ENCODE peak calls at places on chromosomes 1 and 21, in ten cellular contexts. One of them, this sample, is unnamed.

GRCh38 chr1:233636503-233636877 is 22.6 kb downstream of the KCNK1 start:
- DNase-seq in fibroblast of lung: no peak
- DNase-seq in kidney epithelial cell: no peak
- DNase-seq in HFF-Myc: no peak
- DNase-seq in heart left ventricle: no peak
- DNase-seq in cardiac muscle cell: no peak
- DNase-seq in stomach: no peak
- DNase-seq in AG04450: no peak
- DNase-seq in lower lobe of right lung: no peak
- DNase-seq in lower leg skin: no peak
- DNase-seq in this sample: no peak

GRCh38 chr1:25711555-25712298 is 88.3 kb upstream of the SELENON start:
- DNase-seq in lower lobe of right lung: peak
- DNase-seq in AG04450: peak
- DNase-seq in lower leg skin: no peak
- DNase-seq in kidney epithelial cell: no peak
- DNase-seq in HFF-Myc: no peak
- DNase-seq in cardiac muscle cell: no peak
- DNase-seq in stomach: no peak
- DNase-seq in heart left ventricle: no peak
- DNase-seq in fibroblast of lung: peak
- DNase-seq in this sample: no peak

GRCh38 chr1:89844236-89844807 is 23.5 kb downstream of the LRRC8D start:
- DNase-seq in kidney epithelial cell: no peak
- DNase-seq in stomach: no peak
- DNase-seq in heart left ventricle: no peak
- DNase-seq in lower lobe of right lung: no peak
- DNase-seq in fibroblast of lung: peak
- DNase-seq in AG04450: no peak
- DNase-seq in lower leg skin: no peak
- DNase-seq in HFF-Myc: no peak
- DNase-seq in cardiac muscle cell: no peak
- DNase-seq in this sample: no peak

GRCh38 chr1:30816211-30817082 is 58.9 kb upstream of the LAPTM5 start:
- DNase-seq in lower lobe of right lung: no peak
- DNase-seq in lower leg skin: no peak
- DNase-seq in AG04450: peak
- DNase-seq in HFF-Myc: peak
- DNase-seq in stomach: no peak
- DNase-seq in cardiac muscle cell: peak
- DNase-seq in heart left ventricle: peak
- DNase-seq in fibroblast of lung: peak
- DNase-seq in kidney epithelial cell: peak
- DNase-seq in this sample: peak

GRCh38 chr1:47630346-47630745 is 192.5 kb downstream of the FOXD2 start:
- DNase-seq in AG04450: no peak
- DNase-seq in stomach: no peak
- DNase-seq in fibroblast of lung: no peak
- DNase-seq in lower lobe of right lung: no peak
- DNase-seq in HFF-Myc: no peak
- DNase-seq in kidney epithelial cell: no peak
- DNase-seq in cardiac muscle cell: no peak
- DNase-seq in heart left ventricle: no peak
- DNase-seq in lower leg skin: peak
- DNase-seq in this sample: no peak

GRCh38 chr1:32334274-32334861 is 1.7 kb downstream of the MARCKSL1 start:
- DNase-seq in cardiac muscle cell: no peak
- DNase-seq in AG04450: no peak
- DNase-seq in heart left ventricle: no peak
- DNase-seq in lower lobe of right lung: no peak
- DNase-seq in stomach: no peak
- DNase-seq in lower leg skin: no peak
- DNase-seq in HFF-Myc: no peak
- DNase-seq in fibroblast of lung: no peak
- DNase-seq in kidney epithelial cell: no peak
- DNase-seq in this sample: no peak

GRCh38 chr21:42463861-42464515 is 32.0 kb downstream of the RSPH1 start:
- DNase-seq in cardiac muscle cell: peak
- DNase-seq in AG04450: peak
- DNase-seq in lower lobe of right lung: peak
- DNase-seq in stomach: peak
- DNase-seq in kidney epithelial cell: no peak
- DNase-seq in lower leg skin: peak
- DNase-seq in fibroblast of lung: peak
- DNase-seq in HFF-Myc: no peak
- DNase-seq in heart left ventricle: no peak
- DNase-seq in this sample: no peak

GRCh38 chr21:43834146-43834905 is 30.7 kb upstream of the AGPAT3 start:
- DNase-seq in fibroblast of lung: no peak
- DNase-seq in cardiac muscle cell: no peak
- DNase-seq in heart left ventricle: no peak
- DNase-seq in HFF-Myc: no peak
- DNase-seq in lower leg skin: no peak
- DNase-seq in AG04450: no peak
- DNase-seq in kidney epithelial cell: no peak
- DNase-seq in stomach: no peak
- DNase-seq in lower lobe of right lung: no peak
- DNase-seq in this sample: no peak

GRCh38 chr1:154213274-154213673 is 7.1 kb upstream of the CFAP141 start:
- DNase-seq in fibroblast of lung: no peak
- DNase-seq in heart left ventricle: no peak
- DNase-seq in lower leg skin: no peak
- DNase-seq in stomach: no peak
- DNase-seq in kidney epithelial cell: no peak
- DNase-seq in lower lobe of right lung: no peak
- DNase-seq in AG04450: no peak
- DNase-seq in cardiac muscle cell: no peak
- DNase-seq in HFF-Myc: no peak
- DNase-seq in this sample: no peak

GRCh38 chr21:31252611-31253010 is 91.5 kb downstream of the TIAM1 start:
- DNase-seq in AG04450: no peak
- DNase-seq in heart left ventricle: no peak
- DNase-seq in fibroblast of lung: no peak
- DNase-seq in lower lobe of right lung: no peak
- DNase-seq in cardiac muscle cell: no peak
- DNase-seq in lower leg skin: no peak
- DNase-seq in kidney epithelial cell: no peak
- DNase-seq in HFF-Myc: no peak
- DNase-seq in stomach: no peak
- DNase-seq in this sample: no peak

GRCh38 chr1:219518168-219518905 is 94.6 kb downstream of the ZC3H11B start:
- DNase-seq in lower leg skin: no peak
- DNase-seq in cardiac muscle cell: peak
- DNase-seq in fibroblast of lung: no peak
- DNase-seq in heart left ventricle: no peak
- DNase-seq in kidney epithelial cell: peak
- DNase-seq in HFF-Myc: peak
- DNase-seq in lower lobe of right lung: no peak
- DNase-seq in AG04450: no peak
- DNase-seq in stomach: no peak
- DNase-seq in this sample: no peak

GRCh38 chr21:21156919-21157318 is 158.7 kb downstream of the NCAM2 start:
- DNase-seq in kidney epithelial cell: no peak
- DNase-seq in fibroblast of lung: peak
- DNase-seq in cardiac muscle cell: peak
- DNase-seq in heart left ventricle: no peak
- DNase-seq in lower leg skin: no peak
- DNase-seq in stomach: no peak
- DNase-seq in AG04450: no peak
- DNase-seq in lower lobe of right lung: no peak
- DNase-seq in HFF-Myc: no peak
- DNase-seq in this sample: no peak

GRCh38 chr1:1255078-1255477 is 8.6 kb upstream of the C1QTNF12 start:
- DNase-seq in cardiac muscle cell: no peak
- DNase-seq in stomach: no peak
- DNase-seq in AG04450: no peak
- DNase-seq in fibroblast of lung: no peak
- DNase-seq in lower lobe of right lung: no peak
- DNase-seq in HFF-Myc: no peak
- DNase-seq in kidney epithelial cell: no peak
- DNase-seq in heart left ventricle: no peak
- DNase-seq in lower leg skin: no peak
- DNase-seq in this sample: no peak

GRCh38 chr1:33502726-33503125 is 30.3 kb downstream of the ZSCAN20 start:
- DNase-seq in lower lobe of right lung: no peak
- DNase-seq in AG04450: no peak
- DNase-seq in stomach: no peak
- DNase-seq in HFF-Myc: no peak
- DNase-seq in cardiac muscle cell: peak
- DNase-seq in heart left ventricle: no peak
- DNase-seq in lower leg skin: no peak
- DNase-seq in kidney epithelial cell: no peak
- DNase-seq in fibroblast of lung: no peak
- DNase-seq in this sample: peak

GRCh38 chr1:30242722-30243465 is 480.5 kb downstream of the MATN1 start:
- DNase-seq in cardiac muscle cell: no peak
- DNase-seq in stomach: no peak
- DNase-seq in HFF-Myc: no peak
- DNase-seq in heart left ventricle: no peak
- DNase-seq in kidney epithelial cell: no peak
- DNase-seq in AG04450: no peak
- DNase-seq in fibroblast of lung: no peak
- DNase-seq in lower lobe of right lung: no peak
- DNase-seq in lower leg skin: no peak
- DNase-seq in this sample: no peak

GRCh38 chr1:230002164-230002803 is 64.8 kb upstream of the GALNT2 start:
- DNase-seq in stomach: no peak
- DNase-seq in heart left ventricle: peak
- DNase-seq in AG04450: no peak
- DNase-seq in HFF-Myc: no peak
- DNase-seq in fibroblast of lung: peak
- DNase-seq in lower lobe of right lung: no peak
- DNase-seq in kidney epithelial cell: no peak
- DNase-seq in cardiac muscle cell: peak
- DNase-seq in lower leg skin: no peak
- DNase-seq in this sample: no peak
- H3K4me3 ChIP-seq in stomach: no peak
- H3K4me3 ChIP-seq in heart left ventricle: no peak
- H3K4me3 ChIP-seq in AG04450: no peak
- H3K4me3 ChIP-seq in HFF-Myc: no peak
- H3K4me3 ChIP-seq in fibroblast of lung: no peak
- H3K4me3 ChIP-seq in lower lobe of right lung: no peak
- H3K4me3 ChIP-seq in kidney epithelial cell: no peak
- H3K4me3 ChIP-seq in cardiac muscle cell: no peak
- H3K4me3 ChIP-seq in lower leg skin: no peak
- H3K4me3 ChIP-seq in this sample: no peak

DNA sequence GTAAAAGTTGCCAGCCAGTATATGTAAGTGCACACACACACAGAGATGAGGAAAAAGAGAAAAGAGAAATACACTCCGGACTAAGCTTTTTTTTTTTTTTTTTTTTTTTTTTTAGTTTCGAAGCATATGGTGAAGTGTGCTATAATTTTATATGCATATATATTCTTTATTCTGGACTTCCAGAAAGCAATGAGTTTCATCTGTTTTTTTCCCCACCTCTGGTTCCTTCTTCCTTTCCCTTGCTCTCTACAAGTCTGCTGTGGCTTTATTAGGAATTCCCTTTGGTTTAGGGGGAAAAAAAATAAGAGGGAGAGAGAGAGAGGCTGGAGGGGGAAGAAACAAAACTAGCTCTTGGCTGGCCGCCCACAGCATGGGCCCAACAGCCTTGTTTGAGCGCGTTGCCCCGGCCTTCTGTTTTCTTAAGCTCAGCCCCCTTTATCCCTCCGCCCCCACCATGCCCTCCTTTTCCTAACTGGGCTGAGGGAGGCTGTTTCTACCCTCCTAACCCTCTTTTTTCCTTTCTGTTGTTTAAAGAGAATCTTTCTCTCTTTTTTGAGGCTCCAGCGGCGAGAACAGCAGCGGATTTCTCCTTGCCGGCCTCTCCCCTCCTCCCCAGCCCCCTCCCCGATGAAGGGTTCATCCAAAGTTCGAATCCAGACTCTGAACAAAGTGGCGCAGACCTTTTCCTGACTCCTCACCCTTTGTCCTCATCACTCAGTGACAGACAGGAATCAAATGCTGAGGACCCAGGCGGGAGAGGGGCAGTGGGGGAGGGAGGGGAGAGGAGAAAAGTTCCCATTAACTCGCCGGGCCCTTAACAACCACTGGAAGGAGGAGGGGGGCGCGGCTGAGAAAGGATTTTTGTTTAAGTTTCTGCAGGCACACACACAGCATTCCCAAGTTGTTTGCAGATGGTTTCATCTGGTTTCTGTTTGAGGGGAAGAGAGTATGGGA is 29.7 kb downstream of the PBX1 start:
- DNase-seq in lower lobe of right lung: peak
- DNase-seq in HFF-Myc: peak
- DNase-seq in cardiac muscle cell: peak
- DNase-seq in lower leg skin: peak
- DNase-seq in fibroblast of lung: peak
- DNase-seq in heart left ventricle: peak
- DNase-seq in stomach: no peak
- DNase-seq in kidney epithelial cell: no peak
- DNase-seq in AG04450: peak
- DNase-seq in this sample: peak
- H3K4me3 ChIP-seq in lower lobe of right lung: peak
- H3K4me3 ChIP-seq in HFF-Myc: peak
- H3K4me3 ChIP-seq in cardiac muscle cell: peak
- H3K4me3 ChIP-seq in lower leg skin: no peak
- H3K4me3 ChIP-seq in fibroblast of lung: peak
- H3K4me3 ChIP-seq in heart left ventricle: peak
- H3K4me3 ChIP-seq in stomach: peak
- H3K4me3 ChIP-seq in kidney epithelial cell: no peak
- H3K4me3 ChIP-seq in AG04450: peak
- H3K4me3 ChIP-seq in this sample: peak

DNA sequence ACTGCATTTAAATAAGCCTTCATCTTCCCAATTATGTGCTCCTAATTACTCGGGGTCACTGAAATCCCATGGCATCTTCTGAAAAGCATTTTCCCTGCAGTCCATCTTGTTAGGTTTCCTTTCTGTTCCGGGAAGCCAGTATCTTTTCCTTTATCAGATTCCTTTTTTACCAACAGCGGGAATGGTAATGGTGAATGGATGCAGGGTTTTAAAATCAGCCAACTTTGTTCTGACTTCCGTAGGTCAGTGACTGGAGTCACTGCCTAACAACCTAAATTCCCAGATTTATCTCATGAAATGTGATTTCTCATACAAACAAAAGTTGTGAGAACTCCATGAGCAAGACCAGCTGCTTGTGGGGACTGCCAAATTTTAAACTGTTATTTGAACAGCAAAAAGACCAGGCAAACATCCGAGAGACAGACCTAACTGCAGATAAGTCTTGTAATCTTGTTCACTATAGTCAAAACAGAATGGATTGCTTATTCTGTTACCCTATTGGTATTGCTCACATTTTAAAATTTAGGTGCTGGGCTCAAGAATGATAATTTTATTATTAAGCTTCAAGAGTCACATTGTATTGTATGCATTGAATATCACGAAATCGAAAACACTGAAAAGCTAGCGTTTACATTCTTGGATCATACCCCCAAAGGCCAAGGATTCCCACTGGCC is 1.2 kb upstream of the RWDD3 start:
- DNase-seq in lower lobe of right lung: no peak
- DNase-seq in heart left ventricle: no peak
- DNase-seq in kidney epithelial cell: no peak
- DNase-seq in fibroblast of lung: peak
- DNase-seq in HFF-Myc: no peak
- DNase-seq in cardiac muscle cell: peak
- DNase-seq in lower leg skin: no peak
- DNase-seq in AG04450: no peak
- DNase-seq in stomach: no peak
- DNase-seq in this sample: no peak
- H3K4me3 ChIP-seq in lower lobe of right lung: peak
- H3K4me3 ChIP-seq in heart left ventricle: peak
- H3K4me3 ChIP-seq in kidney epithelial cell: no peak
- H3K4me3 ChIP-seq in fibroblast of lung: peak
- H3K4me3 ChIP-seq in HFF-Myc: peak
- H3K4me3 ChIP-seq in cardiac muscle cell: peak
- H3K4me3 ChIP-seq in lower leg skin: no peak
- H3K4me3 ChIP-seq in AG04450: peak
- H3K4me3 ChIP-seq in stomach: peak
- H3K4me3 ChIP-seq in this sample: peak

GRCh38 chr1:93662481-93663190 is 19.0 kb downstream of the BCAR3 start:
- DNase-seq in HFF-Myc: no peak
- DNase-seq in AG04450: no peak
- DNase-seq in kidney epithelial cell: no peak
- DNase-seq in lower lobe of right lung: no peak
- DNase-seq in stomach: no peak
- DNase-seq in fibroblast of lung: no peak
- DNase-seq in lower leg skin: no peak
- DNase-seq in cardiac muscle cell: peak
- DNase-seq in heart left ventricle: no peak
- DNase-seq in this sample: no peak
- H3K4me3 ChIP-seq in HFF-Myc: no peak
- H3K4me3 ChIP-seq in AG04450: no peak
- H3K4me3 ChIP-seq in kidney epithelial cell: no peak
- H3K4me3 ChIP-seq in lower lobe of right lung: no peak
- H3K4me3 ChIP-seq in stomach: no peak
- H3K4me3 ChIP-seq in fibroblast of lung: no peak
- H3K4me3 ChIP-seq in lower leg skin: no peak
- H3K4me3 ChIP-seq in cardiac muscle cell: no peak
- H3K4me3 ChIP-seq in heart left ventricle: no peak
- H3K4me3 ChIP-seq in this sample: no peak

This sample was measured in astrocyte of the cerebellum.